ENCODE peak calls at places on chromosomes 2 and 18, in four cellular contexts. One of them, this sample, is unnamed.
A peak's percentile ranks its signal among the peaks of the same experiment; 100 is the strongest.

GRCh38 chr2:196979976-196980375 is 53.5 kb upstream of the PGAP1 start:
- DNase-seq in brain microvascular endothelial cell: no peak
- DNase-seq in B cell: no peak
- DNase-seq in MM.1S: no peak
- DNase-seq in this sample: no peak

GRCh38 chr2:225683258-225683657 is 283.7 kb downstream of the NYAP2 start:
- DNase-seq in brain microvascular endothelial cell: no peak
- DNase-seq in MM.1S: no peak
- DNase-seq in B cell: no peak
- DNase-seq in this sample: no peak

GRCh38 chr2:186822323-186822722 is 26.6 kb downstream of the ZSWIM2 start:
- DNase-seq in B cell: no peak
- DNase-seq in brain microvascular endothelial cell: no peak
- DNase-seq in MM.1S: no peak
- DNase-seq in this sample: no peak

GRCh38 chr2:190431907-190432306 is 23.8 kb downstream of the MFSD6 start:
- DNase-seq in B cell: no peak
- DNase-seq in brain microvascular endothelial cell: no peak
- DNase-seq in MM.1S: no peak
- DNase-seq in this sample: no peak

GRCh38 chr2:181430406-181431199 is 26.6 kb upstream of the ITGA4 start:
- DNase-seq in B cell: peak; percentile 62
- DNase-seq in MM.1S: peak; percentile 59
- DNase-seq in brain microvascular endothelial cell: no peak
- DNase-seq in this sample: no peak

GRCh38 chr2:194867328-194867727 is 789.7 kb upstream of the SLC39A10 start:
- DNase-seq in MM.1S: peak; percentile 44
- DNase-seq in brain microvascular endothelial cell: no peak
- DNase-seq in B cell: peak; percentile 2
- DNase-seq in this sample: no peak

GRCh38 chr2:83471708-83472107 is 987.4 kb downstream of the SUCLG1 start:
- DNase-seq in B cell: no peak
- DNase-seq in brain microvascular endothelial cell: no peak
- DNase-seq in MM.1S: no peak
- DNase-seq in this sample: no peak

GRCh38 chr2:179460530-179460929 is 195.9 kb upstream of the SESTD1 start:
- DNase-seq in brain microvascular endothelial cell: peak; percentile 98
- DNase-seq in MM.1S: no peak
- DNase-seq in B cell: no peak
- DNase-seq in this sample: no peak

GRCh38 chr2:362924-363323 is 75.0 kb upstream of the ALKAL2 start:
- DNase-seq in B cell: no peak
- DNase-seq in MM.1S: no peak
- DNase-seq in brain microvascular endothelial cell: no peak
- DNase-seq in this sample: no peak

GRCh38 chr2:139031722-139032121 is 251.5 kb upstream of the NXPH2 start:
- DNase-seq in MM.1S: peak; percentile 69
- DNase-seq in brain microvascular endothelial cell: peak; percentile 3
- DNase-seq in B cell: no peak
- DNase-seq in this sample: no peak

GRCh38 chr18:183769-184168 is 25.4 kb downstream of the USP14 start:
- DNase-seq in B cell: no peak
- DNase-seq in MM.1S: no peak
- DNase-seq in brain microvascular endothelial cell: peak; percentile 6
- DNase-seq in this sample: no peak

GRCh38 chr2:39499336-39499735 is 62.3 kb upstream of the MAP4K3 start:
- DNase-seq in B cell: no peak
- DNase-seq in brain microvascular endothelial cell: no peak
- DNase-seq in MM.1S: no peak
- DNase-seq in this sample: no peak

GRCh38 chr18:13672657-13673056 is 53.7 kb downstream of the FAM210A start:
- DNase-seq in brain microvascular endothelial cell: no peak
- DNase-seq in MM.1S: peak; percentile 21
- DNase-seq in B cell: no peak
- DNase-seq in this sample: no peak

GRCh38 chr2:223921204-223921603 is 23.9 kb downstream of the WDFY1 start:
- DNase-seq in B cell: no peak
- DNase-seq in brain microvascular endothelial cell: no peak
- DNase-seq in MM.1S: no peak
- DNase-seq in this sample: no peak

GRCh38 chr18:58042826-58043362 is 1.1 kb upstream of the NEDD4L start:
- DNase-seq in MM.1S: no peak
- DNase-seq in B cell: peak; percentile 20
- DNase-seq in brain microvascular endothelial cell: no peak
- DNase-seq in this sample: no peak

GRCh38 chr2:113873867-113874266 is 16.0 kb upstream of the ACTR3 start:
- DNase-seq in brain microvascular endothelial cell: no peak
- DNase-seq in B cell: no peak
- DNase-seq in MM.1S: no peak
- DNase-seq in this sample: no peak

GRCh38 chr18:31649449-31649848 is 34.9 kb downstream of the B4GALT6 start:
- DNase-seq in brain microvascular endothelial cell: no peak
- DNase-seq in B cell: no peak
- DNase-seq in MM.1S: no peak
- DNase-seq in this sample: no peak

GRCh38 chr18:79200546-79201268 is 131.5 kb downstream of the ATP9B start:
- DNase-seq in brain microvascular endothelial cell: no peak
- DNase-seq in MM.1S: no peak
- DNase-seq in B cell: peak; percentile 52
- DNase-seq in this sample: no peak

GRCh38 chr2:173136067-173136466 is 60.4 kb downstream of the MAP3K20 start:
- DNase-seq in brain microvascular endothelial cell: no peak
- DNase-seq in MM.1S: no peak
- DNase-seq in B cell: no peak
- DNase-seq in this sample: no peak

GRCh38 chr2:240466579-240467148 is 31.2 kb downstream of the GPC1 start:
- DNase-seq in B cell: peak; percentile 1
- DNase-seq in brain microvascular endothelial cell: no peak
- DNase-seq in MM.1S: no peak
- DNase-seq in this sample: no peak

GRCh38 chr2:98588880-98589425 is 19.4 kb downstream of the COA5 start:
- DNase-seq in brain microvascular endothelial cell: no peak
- DNase-seq in B cell: no peak
- DNase-seq in MM.1S: no peak
- DNase-seq in this sample: no peak

DNA sequence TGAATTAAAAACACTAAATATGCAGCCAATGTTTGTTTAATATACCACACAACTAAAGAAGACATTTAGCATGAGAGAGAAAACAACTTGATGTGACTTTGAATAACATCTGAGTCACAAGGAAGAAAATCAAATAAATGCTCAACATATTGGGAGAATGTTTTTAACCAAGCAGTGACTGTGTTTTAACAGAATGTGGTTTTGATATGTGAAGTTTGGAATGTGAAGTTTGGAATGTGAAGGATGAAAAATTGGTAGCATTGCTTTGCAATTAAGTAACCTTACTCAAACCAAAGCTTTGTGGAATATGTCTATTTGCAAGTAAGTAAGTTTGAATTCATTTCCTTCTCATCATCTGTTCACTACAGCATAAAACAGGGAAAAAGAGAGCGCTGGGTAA is 128.2 kb upstream of the DNAJC10 start:
- DNase-seq in MM.1S: no peak
- DNase-seq in B cell: no peak
- DNase-seq in brain microvascular endothelial cell: peak; percentile 34
- DNase-seq in this sample: no peak
- TF ChIP-seq CTCF in MM.1S: no peak
- TF ChIP-seq CTCF in B cell: no peak
- TF ChIP-seq CTCF in brain microvascular endothelial cell: no peak
- TF ChIP-seq CTCF in this sample: no peak

GRCh38 chr18:21386523-21387240 is 144.7 kb downstream of the GREB1L start:
- DNase-seq in MM.1S: no peak
- DNase-seq in B cell: no peak
- DNase-seq in brain microvascular endothelial cell: no peak
- DNase-seq in this sample: no peak

GRCh38 chr18:21391074-21391673 is 149.1 kb downstream of the GREB1L start:
- DNase-seq in brain microvascular endothelial cell: peak; percentile 50
- DNase-seq in B cell: no peak
- DNase-seq in MM.1S: no peak
- DNase-seq in this sample: no peak

GRCh38 chr18:21393986-21394385 is 152.0 kb downstream of the GREB1L start:
- DNase-seq in B cell: no peak
- DNase-seq in MM.1S: no peak
- DNase-seq in brain microvascular endothelial cell: no peak
- DNase-seq in this sample: no peak

GRCh38 chr18:21389903-21390302 is 147.9 kb downstream of the GREB1L start:
- DNase-seq in B cell: no peak
- DNase-seq in brain microvascular endothelial cell: no peak
- DNase-seq in MM.1S: no peak
- DNase-seq in this sample: no peak

DNA sequence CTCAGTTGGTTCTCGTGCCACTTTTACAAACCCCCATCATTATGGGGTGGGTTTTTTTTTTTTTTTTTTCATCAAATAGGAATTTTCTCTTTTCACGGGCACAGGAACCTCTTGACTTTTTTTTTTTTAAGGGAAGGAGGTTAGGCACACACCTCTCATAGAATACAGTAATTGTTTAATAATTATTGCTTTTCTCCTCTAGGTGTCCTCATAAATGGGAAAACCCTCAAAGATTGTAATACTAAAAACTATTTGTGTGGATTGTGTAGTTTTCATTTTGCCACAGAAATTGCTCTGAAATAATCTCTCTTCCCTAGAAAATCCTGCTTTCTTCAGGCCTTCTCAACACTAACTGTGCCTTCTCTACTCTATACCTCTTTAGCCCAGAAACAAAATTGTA is 147.3 kb downstream of the GREB1L start:
- DNase-seq in MM.1S: no peak
- DNase-seq in brain microvascular endothelial cell: no peak
- DNase-seq in B cell: no peak
- DNase-seq in this sample: no peak
- TF ChIP-seq CTCF in MM.1S: no peak
- TF ChIP-seq CTCF in brain microvascular endothelial cell: no peak
- TF ChIP-seq CTCF in B cell: no peak
- TF ChIP-seq CTCF in this sample: no peak

GRCh38 chr2:222646008-222646407 is 9.9 kb downstream of the FARSB start:
- DNase-seq in brain microvascular endothelial cell: no peak
- DNase-seq in B cell: no peak
- DNase-seq in MM.1S: no peak
- DNase-seq in this sample: no peak

GRCh38 chr2:222641336-222641735 is 14.6 kb downstream of the FARSB start:
- DNase-seq in B cell: no peak
- DNase-seq in MM.1S: no peak
- DNase-seq in brain microvascular endothelial cell: no peak
- DNase-seq in this sample: no peak

DNA sequence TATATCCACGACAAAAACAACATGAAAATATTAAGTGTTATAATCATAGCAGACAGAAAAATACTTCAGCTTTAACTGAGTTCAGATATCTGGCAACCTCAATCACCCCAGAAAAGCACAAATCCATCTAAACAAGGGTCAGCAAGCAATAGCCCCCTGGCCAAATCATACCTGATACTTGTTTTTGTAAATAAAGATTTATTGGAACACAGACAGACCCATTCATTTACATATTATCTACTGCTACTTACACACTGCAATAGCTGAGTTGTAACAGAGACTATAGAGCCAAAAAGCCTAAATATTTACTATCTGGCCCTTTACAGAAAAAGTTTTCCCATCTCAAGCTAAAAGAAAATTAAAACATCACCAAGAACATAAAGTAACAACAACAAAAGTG is 12.8 kb downstream of the FARSB start:
- DNase-seq in brain microvascular endothelial cell: no peak
- DNase-seq in B cell: no peak
- DNase-seq in MM.1S: no peak
- DNase-seq in this sample: no peak
- TF ChIP-seq CTCF in brain microvascular endothelial cell: no peak
- TF ChIP-seq CTCF in B cell: no peak
- TF ChIP-seq CTCF in MM.1S: no peak
- TF ChIP-seq CTCF in this sample: no peak

DNA sequence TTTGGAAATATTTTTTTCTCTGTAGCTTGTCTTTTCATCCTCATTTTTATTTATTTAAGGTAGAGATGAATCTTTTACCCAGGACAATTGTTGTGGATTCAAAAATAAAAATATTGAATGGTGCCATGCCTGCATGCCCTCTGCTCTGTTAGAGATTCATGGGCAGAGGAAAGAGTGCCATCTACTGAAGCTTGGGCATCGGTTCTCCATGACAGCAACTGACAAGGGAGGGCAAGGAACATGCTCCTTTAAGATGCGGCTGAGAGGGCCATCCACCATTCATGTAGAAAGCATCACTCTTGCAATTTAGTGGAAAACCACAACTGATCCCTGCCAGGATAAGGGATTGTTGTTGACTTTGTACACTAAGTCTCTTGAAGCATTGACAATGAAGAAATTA is 79.9 kb downstream of the PARD3B start:
- DNase-seq in MM.1S: no peak
- DNase-seq in brain microvascular endothelial cell: no peak
- DNase-seq in B cell: no peak
- DNase-seq in this sample: no peak
- TF ChIP-seq CTCF in MM.1S: peak; percentile 14
- TF ChIP-seq CTCF in brain microvascular endothelial cell: peak; percentile 29
- TF ChIP-seq CTCF in B cell: no peak
- TF ChIP-seq CTCF in this sample: no peak

GRCh38 chr2:165203689-165204559 is at the start of gene SCN3A:
- DNase-seq in MM.1S: peak; percentile 77
- DNase-seq in brain microvascular endothelial cell: peak; percentile 15
- DNase-seq in B cell: peak; percentile 71
- DNase-seq in this sample: no peak
- TF ChIP-seq CTCF in MM.1S: peak; percentile 80
- TF ChIP-seq CTCF in brain microvascular endothelial cell: peak; percentile 83
- TF ChIP-seq CTCF in B cell: peak; percentile 83
- TF ChIP-seq CTCF in this sample: peak; percentile 45

DNA sequence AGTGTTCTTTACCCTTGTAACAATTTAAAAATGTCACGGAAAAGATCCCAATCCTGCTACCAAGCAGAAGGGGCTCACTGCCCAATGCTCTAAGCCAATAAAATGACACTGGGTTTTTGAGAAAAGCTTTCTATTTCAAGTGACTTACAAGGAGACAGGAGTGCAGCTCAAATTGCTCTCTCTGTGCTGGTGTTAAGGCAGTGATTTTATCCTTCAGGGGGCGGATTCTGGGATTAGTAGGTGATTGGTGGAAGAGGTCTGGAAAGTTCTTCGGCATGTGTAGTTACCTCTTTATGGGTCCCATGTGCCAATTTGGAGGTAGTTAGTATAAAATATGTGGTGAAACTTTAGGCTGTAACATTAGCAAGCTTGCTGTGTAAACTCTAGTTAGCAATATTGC is 27.4 kb upstream of the MCM6 start:
- DNase-seq in brain microvascular endothelial cell: no peak
- DNase-seq in B cell: no peak
- DNase-seq in MM.1S: no peak
- DNase-seq in this sample: no peak
- TF ChIP-seq CTCF in brain microvascular endothelial cell: no peak
- TF ChIP-seq CTCF in B cell: no peak
- TF ChIP-seq CTCF in MM.1S: no peak
- TF ChIP-seq CTCF in this sample: no peak